ENCODE peak calls at places on chromosomes 3 and 15, in six cellular contexts. X is A549, C is HepG2, K is upper lobe of left lung, D is GM12878, S is K562. R is an unnamed sample.
A peak's percentile ranks its signal among the peaks of the same experiment; 100 is the strongest.

GRCh38 chr15:65054333-65055200 is 9.4 kb downstream of the SLC51B start:
- ATAC-seq in D (peak; percentile 82), C (peak; percentile 75), S (peak; percentile 92), K (peak; percentile 85), X (peak; percentile 83), R (peak; percentile 70)

GRCh38 chr3:153257673-153258351 is 95.8 kb downstream of the RAP2B start:
- ATAC-seq in S (no peak), X (no peak), D (no peak), K (no peak), C (peak; percentile 100), R (no peak)

GRCh38 chr15:27042230-27042629 is 71.2 kb downstream of the GABRG3 start:
- ATAC-seq in D (no peak), C (no peak), S (no peak), K (no peak), X (no peak), R (no peak)

GRCh38 chr15:48413304-48413703 is 82.1 kb downstream of the DUT start:
- ATAC-seq in C (no peak), D (no peak), X (no peak), K (peak; percentile 43), S (no peak), R (peak; percentile 82)

GRCh38 chr3:28125342-28125741 is 116.1 kb upstream of the CMC1 start:
- ATAC-seq in K (no peak), D (no peak), X (no peak), S (no peak), C (no peak), R (no peak)

GRCh38 chr15:67199881-67200763 is 54.3 kb downstream of the AAGAB start:
- ATAC-seq in D (no peak), C (no peak), S (no peak), X (no peak), K (no peak), R (no peak)

GRCh38 chr3:172537521-172538158 is 14.4 kb upstream of the TNFSF10 start:
- ATAC-seq in S (no peak), X (no peak), C (peak; percentile 51), D (no peak), K (no peak), R (no peak)

GRCh38 chr15:77013786-77014136 is 18.8 kb downstream of the PSTPIP1 start:
- ATAC-seq in C (no peak), X (no peak), S (no peak), D (peak; percentile 82), K (no peak), R (no peak)

GRCh38 chr3:113064183-113064582 is 73.4 kb downstream of the GTPBP8 start:
- ATAC-seq in K (no peak), D (no peak), X (no peak), S (no peak), C (no peak), R (peak; percentile 57)

GRCh38 chr15:72698938-72699337 is 12.9 kb downstream of the BBS4 start:
- ATAC-seq in S (no peak), X (no peak), D (no peak), C (no peak), K (no peak), R (no peak)

GRCh38 chr15:81106560-81106959 is 27.5 kb upstream of the CFAP161 start:
- ATAC-seq in D (peak; percentile 65), X (peak; percentile 62), S (peak; percentile 76), C (peak; percentile 66), K (peak; percentile 82), R (peak; percentile 57)

GRCh38 chr3:4986175-4986610 is 7.0 kb downstream of the BHLHE40 start:
- ATAC-seq in D (no peak), X (peak; percentile 40), K (peak; percentile 5), S (no peak), C (no peak), R (peak; percentile 1)

GRCh38 chr3:169771651-169772529 is 1.3 kb upstream of the MYNN start:
- ATAC-seq in S (peak; percentile 54), K (peak; percentile 61), X (peak; percentile 33), C (peak; percentile 14), D (peak; percentile 19), R (peak; percentile 22)

GRCh38 chr3:73530030-73530411 is 94.7 kb downstream of the PDZRN3 start:
- ATAC-seq in S (no peak), K (peak; percentile 54), X (no peak), C (no peak), D (no peak), R (no peak)

GRCh38 chr3:8548502-8549300 is 47.1 kb downstream of the LMCD1 start:
- ATAC-seq in D (no peak), X (no peak), C (no peak), S (no peak), K (no peak), R (no peak)

GRCh38 chr3:61682671-61683408 is 121.5 kb downstream of the PTPRG start:
- ATAC-seq in X (no peak), K (no peak), C (no peak), D (peak; percentile 57), S (no peak), R (no peak)

GRCh38 chr3:108006077-108006675 is 84.7 kb downstream of the CD47 start:
- ATAC-seq in X (peak; percentile 46), K (peak; percentile 54), S (peak; percentile 69), C (peak; percentile 74), D (no peak), R (peak; percentile 45)

GRCh38 chr3:1171320-1171719 is 78.5 kb downstream of the CNTN6 start:
- ATAC-seq in X (no peak), D (no peak), S (no peak), C (no peak), K (no peak), R (no peak)

GRCh38 chr3:10280177-10280529 is 12.6 kb downstream of the GHRL start:
- ATAC-seq in X (no peak), K (no peak), S (peak; percentile 79), D (peak; percentile 27), C (no peak), R (no peak)

GRCh38 chr3:154486949-154487348 is 57.0 kb upstream of the GPR149 start:
- ATAC-seq in S (no peak), X (no peak), K (no peak), C (no peak), D (no peak), R (no peak)

GRCh38 chr15:39491917-39492490 is 88.9 kb upstream of the THBS1 start:
- ATAC-seq in K (no peak), C (no peak), S (no peak), X (no peak), D (peak; percentile 38), R (peak; percentile 42)

GRCh38 chr3:20037255-20037996 is 2.8 kb upstream of the KAT2B start:
- ATAC-seq in S (no peak), D (no peak), K (no peak), X (no peak), C (no peak), R (no peak)

DNA sequence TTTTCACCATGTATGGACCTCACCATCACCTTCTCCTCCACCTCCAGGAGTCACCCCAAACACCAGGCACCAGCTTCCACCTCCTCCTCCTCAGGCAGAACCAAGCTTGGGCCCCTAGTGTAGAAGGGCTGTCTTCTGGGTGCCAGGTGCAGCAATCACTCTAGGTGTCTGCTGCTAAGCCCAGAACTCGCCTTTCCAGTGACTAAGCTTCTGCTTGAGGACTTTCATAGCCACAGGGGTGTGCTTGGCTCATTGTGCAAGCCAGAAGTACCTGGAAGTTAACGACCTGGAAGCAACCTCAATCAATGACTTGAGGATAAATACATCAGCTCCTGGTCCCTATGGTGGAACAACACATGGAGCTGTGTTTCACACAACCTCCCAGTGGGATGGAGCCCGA is 49.8 kb upstream of the PXYLP1 start:
- ATAC-seq in K (no peak), C (no peak), S (no peak), D (no peak), X (no peak), R (no peak)
- TF ChIP-seq EP300 in K (no peak), C (no peak), S (no peak), D (no peak), X (no peak), R (no peak)

GRCh38 chr3:39268554-39268910 is 11.3 kb downstream of the CX3CR1 start:
- ATAC-seq in C (no peak), S (no peak), K (no peak), X (no peak), D (no peak), R (no peak)

GRCh38 chr3:39271363-39271762 is 8.5 kb downstream of the CX3CR1 start:
- ATAC-seq in S (no peak), D (no peak), X (no peak), C (no peak), K (no peak), R (no peak)

GRCh38 chr3:39264053-39264452 is 15.8 kb downstream of the CX3CR1 start:
- ATAC-seq in S (no peak), D (no peak), C (no peak), X (no peak), K (no peak), R (no peak)

GRCh38 chr3:39269528-39269927 is 10.3 kb downstream of the CX3CR1 start:
- ATAC-seq in D (no peak), K (no peak), X (no peak), S (no peak), C (no peak), R (no peak)

GRCh38 chr3:39267631-39268553 is 11.9 kb downstream of the CX3CR1 start:
- ATAC-seq in S (peak; percentile 61), X (no peak), C (no peak), K (peak; percentile 9), D (peak; percentile 84), R (no peak)
- TF ChIP-seq EP300 in S (no peak), X (no peak), C (no peak), K (no peak), D (peak; percentile 28), R (no peak)

GRCh38 chr15:70061086-70061370 is 36.7 kb downstream of the TLE3 start:
- ATAC-seq in D (no peak), C (no peak), K (no peak), S (no peak), X (no peak), R (no peak)

GRCh38 chr15:70063992-70064379 is 33.7 kb downstream of the TLE3 start:
- ATAC-seq in K (no peak), X (no peak), D (no peak), S (no peak), C (no peak), R (no peak)

GRCh38 chr15:70063284-70063991 is 34.3 kb downstream of the TLE3 start:
- ATAC-seq in S (no peak), X (no peak), D (no peak), K (no peak), C (no peak), R (no peak)

GRCh38 chr15:70061696-70062270 is 35.9 kb downstream of the TLE3 start:
- ATAC-seq in X (no peak), C (no peak), S (no peak), K (no peak), D (no peak), R (no peak)

DNA sequence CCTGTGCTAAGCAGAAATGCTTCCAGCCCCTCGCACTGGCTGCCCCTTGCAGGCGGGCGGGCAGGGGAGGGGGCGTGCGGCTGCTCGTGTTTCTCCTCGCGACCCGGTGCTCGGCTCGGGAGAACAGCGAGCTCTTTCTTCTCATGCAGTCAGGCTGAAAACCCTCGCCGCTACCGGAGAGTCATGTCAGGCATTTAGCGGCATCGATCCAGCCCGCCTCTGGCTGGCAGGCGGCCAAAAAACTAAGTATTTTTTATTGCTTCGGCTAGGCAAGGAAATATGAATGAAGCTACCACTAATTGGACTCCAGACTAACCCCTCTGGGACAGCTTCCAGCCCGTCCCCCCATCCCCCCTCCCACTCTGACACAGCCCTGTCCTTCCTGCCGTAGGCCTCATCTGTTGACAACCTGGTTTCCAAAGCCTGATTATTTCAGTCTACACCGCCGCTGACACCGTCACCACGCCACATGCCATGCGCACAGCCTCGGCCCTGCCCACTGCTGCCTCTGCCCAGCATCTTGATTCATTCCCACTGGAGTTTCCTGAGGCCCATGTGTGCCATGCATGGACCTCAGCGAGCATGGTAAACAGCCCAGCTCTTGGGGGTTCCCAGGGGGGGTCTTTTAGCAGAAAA is 35.3 kb downstream of the TLE3 start:
- ATAC-seq in X (no peak), C (no peak), D (no peak), S (no peak), K (no peak), R (peak; percentile 68)
- TF ChIP-seq EP300 in X (no peak), C (no peak), D (no peak), S (no peak), K (no peak), R (no peak)

GRCh38 chr3:171239757-171240503 is 213.4 kb upstream of the SLC2A2 start:
- ATAC-seq in C (no peak), X (no peak), S (peak; percentile 93), K (no peak), D (peak; percentile 33), R (no peak)
- TF ChIP-seq EP300 in C (no peak), X (no peak), S (peak; percentile 87), K (no peak), D (no peak), R (no peak)

R was measured in gastroesophageal sphincter.